ENCODE peak calls at places on chromosomes 4 and X, in eight cellular contexts. F is GM10248, K is heart right ventricle, X is esophagus muscularis mucosa, V is Panc1, O is OCI-LY7, T is brain microvascular endothelial cell, E is fibroblast of pulmonary artery. G is an unnamed sample.

GRCh38 chr4:94912606-94913005 is 154.9 kb downstream of the BMPR1B start:
- DNase-seq in X (no peak), E (no peak), T (no peak), K (no peak), V (no peak), O (no peak), F (no peak), G (no peak)

GRCh38 chr4:152156448-152156847 is 379.4 kb downstream of the FBXW7 start:
- DNase-seq in E (no peak), F (no peak), O (no peak), K (peak; percentile 56), T (no peak), V (no peak), X (no peak), G (no peak)

GRCh38 chr4:182492456-182492855 is 249.3 kb downstream of the TENM3 start:
- DNase-seq in V (no peak), F (no peak), E (peak; percentile 41), O (no peak), T (peak; percentile 51), X (no peak), K (no peak), G (no peak)

GRCh38 chr4:36676139-36677050 is 395.0 kb downstream of the DTHD1 start:
- DNase-seq in E (peak; percentile 7), K (no peak), T (no peak), V (no peak), X (no peak), O (no peak), F (no peak), G (no peak)

GRCh38 chrX:135436456-135436855 is 14.7 kb downstream of the SMIM10L2A start:
- DNase-seq in K (no peak), E (no peak), V (no peak), O (no peak), F (no peak), T (no peak), X (no peak), G (no peak)

GRCh38 chrX:33156152-33156726 is 55.1 kb downstream of the DMD start:
- DNase-seq in E (peak; percentile 18), T (no peak), K (no peak), O (no peak), V (no peak), X (no peak), F (no peak), G (no peak)

GRCh38 chr4:99979872-99980271 is 29.8 kb upstream of the H2AZ1 start:
- DNase-seq in F (no peak), K (no peak), V (no peak), E (no peak), X (no peak), O (no peak), T (no peak), G (no peak)

GRCh38 chr4:92629302-92629701 is 325.5 kb downstream of the GRID2 start:
- DNase-seq in T (no peak), F (no peak), X (no peak), O (no peak), V (no peak), E (no peak), K (no peak), G (no peak)

GRCh38 chrX:46543441-46543840 is 1.8 kb downstream of the ZNF674 start:
- DNase-seq in F (no peak), X (no peak), O (no peak), E (no peak), V (no peak), K (no peak), T (no peak), G (no peak)

GRCh38 chr4:22987861-22988260 is 295.1 kb downstream of the GBA3 start:
- DNase-seq in V (no peak), F (no peak), E (peak; percentile 31), T (peak; percentile 45), O (no peak), X (no peak), K (no peak), G (no peak)

DNA sequence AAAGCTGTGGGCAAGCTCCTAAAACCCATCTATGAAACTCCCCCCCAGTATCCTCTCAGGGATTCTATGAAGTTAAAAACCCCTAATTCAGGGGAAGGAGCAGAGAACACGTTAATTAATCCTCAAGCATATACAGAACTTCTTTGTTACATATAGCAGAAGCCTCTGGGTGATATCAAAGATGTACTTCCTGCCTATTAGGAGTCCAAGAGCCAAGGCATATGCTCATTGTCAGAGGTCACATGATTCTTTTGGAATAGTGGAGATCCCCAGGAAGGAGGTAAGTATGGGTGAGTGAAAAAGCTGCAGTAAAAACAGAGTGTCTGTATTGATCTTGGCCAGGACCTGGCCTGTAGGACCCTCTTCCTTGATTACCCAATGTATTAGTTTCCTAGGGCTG is 2.9 kb upstream of the SPARCL1 start:
- DNase-seq in F (no peak), E (peak; percentile 50), O (no peak), V (no peak), X (peak; percentile 21), K (no peak), T (no peak), G (no peak)
- TF ChIP-seq CTCF in F (no peak), E (no peak), O (no peak), V (no peak), X (no peak), K (no peak), T (no peak), G (no peak)

GRCh38 chrX:36159254-36159653 is 239.7 kb downstream of the CFAP47 start:
- DNase-seq in F (no peak), E (no peak), K (no peak), O (no peak), V (no peak), X (no peak), T (no peak), G (no peak)
- TF ChIP-seq CTCF in F (no peak), E (no peak), K (no peak), O (no peak), V (no peak), X (no peak), T (no peak), G (no peak)

GRCh38 chr4:49032440-49033161 is 46.5 kb downstream of the CWH43 start:
- DNase-seq in F (no peak), K (no peak), E (peak; percentile 41), O (peak; percentile 22), V (no peak), T (peak; percentile 11), X (no peak), G (no peak)
- TF ChIP-seq CTCF in F (peak; percentile 60), K (peak; percentile 69), E (peak; percentile 59), O (peak; percentile 87), V (peak; percentile 79), T (peak; percentile 72), X (peak; percentile 31), G (peak; percentile 56)

GRCh38 chr4:116150152-116150551 is 935.2 kb downstream of the TRAM1L1 start:
- DNase-seq in F (no peak), O (no peak), E (no peak), K (no peak), X (no peak), T (no peak), V (no peak), G (no peak)
- TF ChIP-seq CTCF in F (no peak), O (no peak), E (no peak), K (no peak), X (no peak), T (no peak), V (no peak), G (no peak)

DNA sequence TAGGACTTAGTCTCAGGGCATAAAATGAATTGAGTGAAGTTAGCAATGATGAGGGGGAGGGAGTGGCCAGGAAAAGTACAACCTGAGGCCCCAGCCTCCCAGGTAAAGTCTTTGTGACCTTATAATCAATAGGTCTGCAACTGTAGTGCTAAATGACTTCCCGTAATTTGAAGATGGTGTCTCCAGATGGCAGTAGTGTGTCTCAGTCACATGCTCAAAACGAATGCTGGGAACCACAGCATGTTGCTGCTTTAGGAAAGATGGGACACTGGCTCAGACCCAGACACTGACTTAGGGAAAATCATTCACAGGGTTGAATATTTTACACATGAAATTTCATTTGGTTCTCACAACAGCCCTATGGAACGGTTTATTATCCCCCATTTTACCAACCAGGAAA is 10.3 kb downstream of the SRPX2 start:
- DNase-seq in E (peak; percentile 55), F (no peak), T (no peak), X (no peak), V (no peak), K (no peak), O (peak; percentile 3), G (no peak)
- TF ChIP-seq CTCF in E (peak; percentile 22), F (peak; percentile 2), T (peak; percentile 37), X (no peak), V (peak; percentile 53), K (no peak), O (peak; percentile 57), G (no peak)

DNA sequence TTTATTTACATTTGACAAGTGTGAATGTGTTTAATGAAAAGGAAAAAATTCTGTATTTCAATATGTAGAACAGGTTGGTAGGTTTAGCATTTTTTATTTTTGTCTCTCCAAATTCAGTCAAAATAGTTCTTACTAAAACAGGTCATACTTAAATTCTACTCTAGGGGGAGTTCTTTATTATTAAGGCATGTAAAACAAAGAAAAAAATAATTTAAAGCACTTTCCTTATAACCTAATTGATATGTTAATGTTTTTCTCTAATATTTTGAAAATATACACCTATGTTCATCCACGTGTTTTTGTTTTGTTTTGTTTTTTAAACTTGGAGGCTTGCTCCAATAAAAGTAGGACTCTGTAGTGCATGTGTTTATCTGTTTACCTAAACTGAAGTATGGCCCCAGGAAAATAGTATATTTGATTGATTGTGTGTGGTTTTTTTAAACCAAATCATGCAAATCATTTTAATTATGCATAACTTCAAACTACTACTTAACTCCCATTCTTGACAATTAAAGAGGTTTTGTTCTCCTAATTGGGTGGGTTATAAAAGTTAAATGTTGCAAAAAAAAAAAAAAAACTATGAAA is 562.7 kb downstream of the RPA4 start:
- DNase-seq in F (no peak), T (no peak), V (no peak), O (peak; percentile 6), E (peak; percentile 22), X (no peak), K (no peak), G (no peak)
- TF ChIP-seq CTCF in F (no peak), T (no peak), V (no peak), O (peak; percentile 69), E (no peak), X (no peak), K (no peak), G (peak; percentile 76)

G was measured in type B pancreatic cell.